ENCODE peak calls at places on chromosomes 6 and 20, in eight cellular contexts. One of them, this sample, is unnamed. For H3K4me1, the result is how much of the 10 kb centered on the place peaks cover.

GRCh38 chr20:1894951-1895673 is at the start of gene SIRPA:
- DNase-seq in ovary: peak
- DNase-seq in upper lobe of right lung: peak
- DNase-seq in fibroblast of lung: peak
- DNase-seq in OCI-LY7: no peak
- DNase-seq in spleen: peak
- DNase-seq in A673: peak
- DNase-seq in cardiac muscle cell: peak
- DNase-seq in this sample: peak

GRCh38 chr6:131519670-131520436 is 53.2 kb upstream of the ARG1 start:
- DNase-seq in upper lobe of right lung: no peak
- DNase-seq in spleen: no peak
- DNase-seq in A673: peak
- DNase-seq in fibroblast of lung: peak
- DNase-seq in cardiac muscle cell: peak
- DNase-seq in OCI-LY7: peak
- DNase-seq in ovary: no peak
- DNase-seq in this sample: peak

GRCh38 chr6:35024601-35025054 is 116.5 kb downstream of the TCP11 start:
- DNase-seq in spleen: no peak
- DNase-seq in upper lobe of right lung: peak
- DNase-seq in cardiac muscle cell: peak
- DNase-seq in ovary: no peak
- DNase-seq in A673: no peak
- DNase-seq in fibroblast of lung: peak
- DNase-seq in OCI-LY7: no peak
- DNase-seq in this sample: no peak

GRCh38 chr20:40868568-40869223 is 159.9 kb upstream of the TOP1 start:
- DNase-seq in OCI-LY7: no peak
- DNase-seq in fibroblast of lung: peak
- DNase-seq in ovary: peak
- DNase-seq in cardiac muscle cell: peak
- DNase-seq in spleen: no peak
- DNase-seq in A673: no peak
- DNase-seq in upper lobe of right lung: no peak
- DNase-seq in this sample: no peak

GRCh38 chr6:124659427-124659826 is 302.8 kb upstream of the RNF217 start:
- DNase-seq in spleen: no peak
- DNase-seq in cardiac muscle cell: no peak
- DNase-seq in upper lobe of right lung: no peak
- DNase-seq in A673: no peak
- DNase-seq in ovary: no peak
- DNase-seq in fibroblast of lung: no peak
- DNase-seq in OCI-LY7: peak
- DNase-seq in this sample: no peak

GRCh38 chr20:51532577-51533191 is 9.8 kb downstream of the NFATC2 start:
- DNase-seq in upper lobe of right lung: no peak
- DNase-seq in ovary: no peak
- DNase-seq in OCI-LY7: no peak
- DNase-seq in fibroblast of lung: peak
- DNase-seq in cardiac muscle cell: no peak
- DNase-seq in A673: no peak
- DNase-seq in spleen: peak
- DNase-seq in this sample: no peak

GRCh38 chr20:62732356-62732755 is 23.7 kb downstream of the NTSR1 start:
- DNase-seq in fibroblast of lung: no peak
- DNase-seq in OCI-LY7: no peak
- DNase-seq in spleen: no peak
- DNase-seq in A673: no peak
- DNase-seq in upper lobe of right lung: no peak
- DNase-seq in ovary: no peak
- DNase-seq in cardiac muscle cell: no peak
- DNase-seq in this sample: no peak

GRCh38 chr20:63096681-63097335 is 90.0 kb upstream of the BHLHE23 start:
- DNase-seq in upper lobe of right lung: peak
- DNase-seq in OCI-LY7: no peak
- DNase-seq in A673: no peak
- DNase-seq in fibroblast of lung: no peak
- DNase-seq in cardiac muscle cell: no peak
- DNase-seq in ovary: no peak
- DNase-seq in spleen: peak
- DNase-seq in this sample: no peak

GRCh38 chr20:4123537-4124225 is 108.3 kb upstream of the RNF24 start:
- DNase-seq in A673: no peak
- DNase-seq in fibroblast of lung: no peak
- DNase-seq in spleen: no peak
- DNase-seq in upper lobe of right lung: no peak
- DNase-seq in cardiac muscle cell: no peak
- DNase-seq in ovary: no peak
- DNase-seq in OCI-LY7: no peak
- DNase-seq in this sample: no peak

GRCh38 chr6:144922120-144922722 is 637.1 kb downstream of the UTRN start:
- DNase-seq in A673: no peak
- DNase-seq in ovary: no peak
- DNase-seq in upper lobe of right lung: no peak
- DNase-seq in fibroblast of lung: peak
- DNase-seq in OCI-LY7: no peak
- DNase-seq in cardiac muscle cell: peak
- DNase-seq in spleen: no peak
- DNase-seq in this sample: no peak

GRCh38 chr20:42678895-42679294 is 510.8 kb downstream of the PTPRT start:
- DNase-seq in ovary: no peak
- DNase-seq in cardiac muscle cell: no peak
- DNase-seq in fibroblast of lung: no peak
- DNase-seq in A673: peak
- DNase-seq in upper lobe of right lung: no peak
- DNase-seq in OCI-LY7: peak
- DNase-seq in spleen: no peak
- DNase-seq in this sample: no peak

GRCh38 chr6:28864321-28864923 is 59.4 kb downstream of the TRIM27 start:
- DNase-seq in upper lobe of right lung: no peak
- DNase-seq in spleen: no peak
- DNase-seq in A673: no peak
- DNase-seq in fibroblast of lung: no peak
- DNase-seq in OCI-LY7: no peak
- DNase-seq in cardiac muscle cell: no peak
- DNase-seq in ovary: no peak
- DNase-seq in this sample: no peak

GRCh38 chr6:73823832-73824231 is 127.8 kb downstream of the CD109 start:
- DNase-seq in fibroblast of lung: no peak
- DNase-seq in cardiac muscle cell: no peak
- DNase-seq in upper lobe of right lung: no peak
- DNase-seq in ovary: no peak
- DNase-seq in spleen: no peak
- DNase-seq in OCI-LY7: no peak
- DNase-seq in A673: no peak
- DNase-seq in this sample: no peak

GRCh38 chr6:43817192-43817591 is 47.2 kb downstream of the VEGFA start:
- DNase-seq in fibroblast of lung: peak
- DNase-seq in A673: peak
- DNase-seq in OCI-LY7: peak
- DNase-seq in cardiac muscle cell: peak
- DNase-seq in upper lobe of right lung: no peak
- DNase-seq in ovary: no peak
- DNase-seq in spleen: no peak
- DNase-seq in this sample: peak

GRCh38 chr6:157861814-157862213 is 38.8 kb downstream of the SNX9 start:
- DNase-seq in OCI-LY7: no peak
- DNase-seq in ovary: no peak
- DNase-seq in fibroblast of lung: peak
- DNase-seq in spleen: no peak
- DNase-seq in cardiac muscle cell: peak
- DNase-seq in upper lobe of right lung: no peak
- DNase-seq in A673: no peak
- DNase-seq in this sample: no peak

GRCh38 chr20:10022615-10023014 is 12.2 kb upstream of the ANKEF1 start:
- DNase-seq in spleen: no peak
- DNase-seq in ovary: no peak
- DNase-seq in OCI-LY7: no peak
- DNase-seq in fibroblast of lung: no peak
- DNase-seq in A673: no peak
- DNase-seq in upper lobe of right lung: no peak
- DNase-seq in cardiac muscle cell: no peak
- DNase-seq in this sample: no peak

GRCh38 chr6:45187841-45188240 is 140.3 kb upstream of the RUNX2 start:
- DNase-seq in cardiac muscle cell: peak
- DNase-seq in spleen: no peak
- DNase-seq in A673: no peak
- DNase-seq in OCI-LY7: no peak
- DNase-seq in ovary: no peak
- DNase-seq in fibroblast of lung: peak
- DNase-seq in upper lobe of right lung: no peak
- DNase-seq in this sample: no peak

GRCh38 chr6:6686748-6687601 is 98.5 kb downstream of the LY86 start:
- DNase-seq in ovary: peak
- DNase-seq in OCI-LY7: peak
- DNase-seq in cardiac muscle cell: peak
- DNase-seq in upper lobe of right lung: peak
- DNase-seq in A673: peak
- DNase-seq in fibroblast of lung: peak
- DNase-seq in spleen: peak
- DNase-seq in this sample: peak

GRCh38 chr6:90351696-90352095 is 55.1 kb upstream of the BACH2 start:
- DNase-seq in A673: no peak
- DNase-seq in cardiac muscle cell: peak
- DNase-seq in OCI-LY7: no peak
- DNase-seq in spleen: no peak
- DNase-seq in upper lobe of right lung: no peak
- DNase-seq in ovary: no peak
- DNase-seq in fibroblast of lung: peak
- DNase-seq in this sample: no peak

GRCh38 chr6:114534813-114535212 is 192.0 kb upstream of the HS3ST5 start:
- DNase-seq in A673: peak
- DNase-seq in upper lobe of right lung: no peak
- DNase-seq in fibroblast of lung: no peak
- DNase-seq in cardiac muscle cell: no peak
- DNase-seq in spleen: no peak
- DNase-seq in OCI-LY7: no peak
- DNase-seq in ovary: no peak
- DNase-seq in this sample: no peak

GRCh38 chr6:26430787-26431186 is 9.5 kb upstream of the BTN3A3 start:
- DNase-seq in cardiac muscle cell: no peak
- DNase-seq in fibroblast of lung: no peak
- DNase-seq in ovary: no peak
- DNase-seq in upper lobe of right lung: no peak
- DNase-seq in A673: no peak
- DNase-seq in OCI-LY7: no peak
- DNase-seq in spleen: no peak
- DNase-seq in this sample: no peak
- H3K4me1 ChIP-seq in cardiac muscle cell: under half
- H3K4me1 ChIP-seq in fibroblast of lung: under half
- H3K4me1 ChIP-seq in ovary: under half
- H3K4me1 ChIP-seq in upper lobe of right lung: under half
- H3K4me1 ChIP-seq in A673: under half
- H3K4me1 ChIP-seq in OCI-LY7: under half
- H3K4me1 ChIP-seq in spleen: under half
- H3K4me1 ChIP-seq in this sample: under half

DNA sequence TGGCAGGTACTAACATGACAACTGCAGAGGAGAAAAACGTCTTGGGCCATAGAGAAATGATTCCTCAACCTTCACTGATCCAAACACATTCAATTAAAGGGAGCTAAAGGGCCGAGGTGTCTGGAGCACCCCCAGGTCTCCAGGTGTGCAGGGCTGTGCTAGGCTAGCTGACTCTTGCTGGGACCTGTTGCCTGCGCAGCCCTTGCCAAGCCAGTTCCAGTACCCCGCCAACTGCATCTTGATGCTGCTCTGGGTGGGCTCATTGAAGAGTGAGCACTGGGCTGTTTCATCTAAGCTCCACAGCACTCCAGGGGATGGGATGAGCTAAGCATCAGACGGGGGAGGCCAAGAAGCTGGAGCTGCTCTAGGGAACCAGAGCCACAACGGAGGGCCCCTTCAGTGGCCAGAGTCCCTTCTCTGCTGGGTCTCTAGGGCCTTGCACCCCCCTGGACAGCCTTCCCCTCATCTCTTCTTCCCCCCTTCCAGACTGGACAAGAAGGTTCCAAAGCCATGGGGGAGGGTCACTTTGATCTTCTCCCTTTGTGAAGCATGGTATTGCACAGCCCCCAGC is 15.9 kb downstream of the LEMD2 start:
- DNase-seq in A673: peak
- DNase-seq in fibroblast of lung: no peak
- DNase-seq in cardiac muscle cell: no peak
- DNase-seq in spleen: no peak
- DNase-seq in OCI-LY7: no peak
- DNase-seq in upper lobe of right lung: no peak
- DNase-seq in ovary: no peak
- DNase-seq in this sample: no peak
- H3K4me1 ChIP-seq in A673: half or more
- H3K4me1 ChIP-seq in fibroblast of lung: under half
- H3K4me1 ChIP-seq in cardiac muscle cell: under half
- H3K4me1 ChIP-seq in spleen: under half
- H3K4me1 ChIP-seq in OCI-LY7: under half
- H3K4me1 ChIP-seq in upper lobe of right lung: under half
- H3K4me1 ChIP-seq in ovary: under half
- H3K4me1 ChIP-seq in this sample: under half

GRCh38 chr6:163340201-163340887 is 74.2 kb upstream of the QKI start:
- DNase-seq in cardiac muscle cell: no peak
- DNase-seq in ovary: no peak
- DNase-seq in upper lobe of right lung: no peak
- DNase-seq in spleen: no peak
- DNase-seq in A673: no peak
- DNase-seq in OCI-LY7: no peak
- DNase-seq in fibroblast of lung: no peak
- DNase-seq in this sample: no peak

GRCh38 chr6:163341224-163341623 is 73.3 kb upstream of the QKI start:
- DNase-seq in ovary: no peak
- DNase-seq in upper lobe of right lung: no peak
- DNase-seq in cardiac muscle cell: no peak
- DNase-seq in spleen: no peak
- DNase-seq in A673: no peak
- DNase-seq in fibroblast of lung: no peak
- DNase-seq in OCI-LY7: no peak
- DNase-seq in this sample: no peak

GRCh38 chr6:163338671-163339405 is 75.7 kb upstream of the QKI start:
- DNase-seq in ovary: no peak
- DNase-seq in spleen: no peak
- DNase-seq in A673: no peak
- DNase-seq in cardiac muscle cell: peak
- DNase-seq in OCI-LY7: no peak
- DNase-seq in upper lobe of right lung: no peak
- DNase-seq in fibroblast of lung: peak
- DNase-seq in this sample: no peak

GRCh38 chr6:163337958-163338357 is 76.6 kb upstream of the QKI start:
- DNase-seq in OCI-LY7: no peak
- DNase-seq in ovary: no peak
- DNase-seq in spleen: no peak
- DNase-seq in fibroblast of lung: no peak
- DNase-seq in A673: no peak
- DNase-seq in cardiac muscle cell: no peak
- DNase-seq in upper lobe of right lung: peak
- DNase-seq in this sample: no peak

GRCh38 chr6:163339466-163339865 is 75.1 kb upstream of the QKI start:
- DNase-seq in A673: no peak
- DNase-seq in upper lobe of right lung: no peak
- DNase-seq in fibroblast of lung: no peak
- DNase-seq in spleen: no peak
- DNase-seq in cardiac muscle cell: no peak
- DNase-seq in ovary: no peak
- DNase-seq in OCI-LY7: no peak
- DNase-seq in this sample: no peak
- H3K4me1 ChIP-seq in A673: under half
- H3K4me1 ChIP-seq in upper lobe of right lung: under half
- H3K4me1 ChIP-seq in fibroblast of lung: under half
- H3K4me1 ChIP-seq in spleen: under half
- H3K4me1 ChIP-seq in cardiac muscle cell: half or more
- H3K4me1 ChIP-seq in ovary: under half
- H3K4me1 ChIP-seq in OCI-LY7: under half
- H3K4me1 ChIP-seq in this sample: under half

GRCh38 chr6:136633355-136633754 is 83.1 kb upstream of the MAP7 start:
- DNase-seq in fibroblast of lung: no peak
- DNase-seq in upper lobe of right lung: no peak
- DNase-seq in OCI-LY7: no peak
- DNase-seq in cardiac muscle cell: no peak
- DNase-seq in ovary: no peak
- DNase-seq in spleen: no peak
- DNase-seq in A673: no peak
- DNase-seq in this sample: no peak
- H3K4me1 ChIP-seq in fibroblast of lung: under half
- H3K4me1 ChIP-seq in upper lobe of right lung: under half
- H3K4me1 ChIP-seq in OCI-LY7: under half
- H3K4me1 ChIP-seq in cardiac muscle cell: under half
- H3K4me1 ChIP-seq in ovary: under half
- H3K4me1 ChIP-seq in spleen: under half
- H3K4me1 ChIP-seq in A673: under half
- H3K4me1 ChIP-seq in this sample: under half